ENCODE peak calls at places on chromosome 22, in six cellular contexts. V is NCI-H524; F is thoracic aorta; I is stimulated activated naive CD4-positive, alpha-beta T cell treated with Interleukin-2 at 50 U/mL for 16 hours; J is stimulated activated CD4-positive, alpha-beta T cell treated with anti-CD3 and anti-CD28 coated beads, TNF-alpha, amount 100 ng/mL, for 1 hour; B is C1 segment of cervical spinal cord. L is an unnamed sample.

GRCh38 chr22:43216738-43217137 is 29.8 kb upstream of the TTLL12 start:
- DNase-seq in V (no peak), F (no peak), I (no peak), J (no peak), B (no peak), L (no peak)

GRCh38 chr22:17880020-17880419 is 105.8 kb upstream of the BID start:
- DNase-seq in V (no peak), F (no peak), I (no peak), J (no peak), B (no peak), L (no peak)

GRCh38 chr22:29346659-29347058 is 31.2 kb upstream of the RASL10A start:
- DNase-seq in V (peak), F (no peak), I (no peak), J (no peak), B (peak), L (no peak)

GRCh38 chr22:39797528-39798147 is 95.9 kb downstream of the ENTHD1 start:
- DNase-seq in V (no peak), F (no peak), I (no peak), J (no peak), B (no peak), L (no peak)

GRCh38 chr22:49015993-49016908 is 811.4 kb downstream of the BRD1 start:
- DNase-seq in V (no peak), F (no peak), I (no peak), J (no peak), B (no peak), L (no peak)

GRCh38 chr22:43408009-43408408 is 3.8 kb upstream of the MPPED1 start:
- DNase-seq in V (no peak), F (no peak), I (no peak), J (no peak), B (no peak), L (no peak)

GRCh38 chr22:36252754-36253522 is at the start of gene APOL1:
- DNase-seq in V (no peak), F (no peak), I (peak), J (no peak), B (no peak), L (no peak)

GRCh38 chr22:46087816-46088277 is 62.5 kb upstream of the PPARA start:
- DNase-seq in V (no peak), F (peak), I (no peak), J (no peak), B (peak), L (no peak)

GRCh38 chr22:48579915-48580279 is 1247.8 kb downstream of the BRD1 start:
- DNase-seq in V (no peak), F (no peak), I (no peak), J (no peak), B (no peak), L (no peak)

GRCh38 chr22:32587449-32587848 is 112.8 kb downstream of the FBXO7 start:
- DNase-seq in V (no peak), F (no peak), I (no peak), J (no peak), B (no peak), L (no peak)

GRCh38 chr22:39716534-39716933 is 146.0 kb downstream of the CACNA1I start:
- DNase-seq in V (no peak), F (no peak), I (no peak), J (no peak), B (no peak), L (no peak)

GRCh38 chr22:24445481-24446290 is 18.3 kb downstream of the ADORA2A start:
- DNase-seq in V (peak), F (no peak), I (no peak), J (no peak), B (no peak), L (no peak)

GRCh38 chr22:28925916-28926315 is 42.5 kb downstream of the ZNRF3 start:
- DNase-seq in V (no peak), F (no peak), I (no peak), J (no peak), B (no peak), L (no peak)

GRCh38 chr22:24153353-24153752 is 27.9 kb upstream of the SUSD2 start:
- DNase-seq in V (no peak), F (no peak), I (no peak), J (no peak), B (no peak), L (no peak)

GRCh38 chr22:40665312-40665711 is 14.0 kb upstream of the MCHR1 start:
- DNase-seq in V (no peak), F (peak), I (no peak), J (no peak), B (peak), L (no peak)

GRCh38 chr22:39462443-39463147 is 5.8 kb downstream of the MGAT3 start:
- DNase-seq in V (no peak), F (no peak), I (no peak), J (no peak), B (peak), L (no peak)

GRCh38 chr22:46827072-46827780 is 64.8 kb downstream of the TBC1D22A start:
- DNase-seq in V (no peak), F (no peak), I (no peak), J (no peak), B (no peak), L (no peak)

GRCh38 chr22:43409800-43410199 is 2.0 kb upstream of the MPPED1 start:
- DNase-seq in V (no peak), F (no peak), I (no peak), J (no peak), B (no peak), L (no peak)

GRCh38 chr22:49197500-49197899 is 630.2 kb downstream of the BRD1 start:
- DNase-seq in V (peak), F (no peak), I (no peak), J (no peak), B (no peak), L (no peak)

GRCh38 chr22:47147572-47147971 is 385.1 kb downstream of the TBC1D22A start:
- DNase-seq in V (no peak), F (no peak), I (no peak), J (no peak), B (no peak), L (no peak)

L was measured in NCI-H187 treated with DMSO at 0.1 percent for 48 hours.